ENCODE peak calls at places on chromosomes 13 and 19, in four cellular contexts. X is colonic mucosa, K is cardiac muscle cell, D is aorta. N is an unnamed sample.
A peak's percentile ranks its signal among the peaks of the same experiment; 100 is the strongest.

GRCh38 chr19:21238670-21239069 is 90.5 kb downstream of the ZNF708 start:
- DNase-seq in X (no peak), K (no peak), D (no peak), N (no peak)

GRCh38 chr13:22561581-22561980 is 619.2 kb upstream of the SGCG start:
- DNase-seq in K (no peak), D (no peak), X (no peak), N (peak; percentile 1)

GRCh38 chr19:27746691-27747380 is 1466.1 kb downstream of the UQCRFS1 start:
- DNase-seq in X (peak; percentile 17), D (no peak), K (peak; percentile 21), N (peak; percentile 20)

GRCh38 chr19:40608957-40609356 is 7.8 kb downstream of the LTBP4 start:
- DNase-seq in X (no peak), D (no peak), K (no peak), N (no peak)

GRCh38 chr13:75581874-75582640 is 32.5 kb downstream of the UCHL3 start:
- DNase-seq in D (no peak), K (no peak), X (no peak), N (no peak)

GRCh38 chr19:56076413-56076998 is 44.6 kb downstream of the ZNF787 start:
- DNase-seq in D (no peak), X (peak; percentile 68), K (peak; percentile 64), N (no peak)

GRCh38 chr19:38792250-38793111 is 3.5 kb downstream of the LGALS7B start:
- DNase-seq in K (no peak), X (peak; percentile 69), D (peak; percentile 81), N (no peak)

GRCh38 chr13:30818323-30818960 is 83.1 kb downstream of the ALOX5AP start:
- DNase-seq in K (peak; percentile 81), D (no peak), X (no peak), N (peak; percentile 90)

GRCh38 chr13:102870677-102871415 is 25.0 kb downstream of the ERCC5 start:
- DNase-seq in D (no peak), K (peak; percentile 82), X (peak; percentile 50), N (no peak)

GRCh38 chr13:111939285-111940278 is 127.4 kb upstream of the SOX1 start:
- DNase-seq in K (no peak), D (no peak), X (no peak), N (no peak)

DNA sequence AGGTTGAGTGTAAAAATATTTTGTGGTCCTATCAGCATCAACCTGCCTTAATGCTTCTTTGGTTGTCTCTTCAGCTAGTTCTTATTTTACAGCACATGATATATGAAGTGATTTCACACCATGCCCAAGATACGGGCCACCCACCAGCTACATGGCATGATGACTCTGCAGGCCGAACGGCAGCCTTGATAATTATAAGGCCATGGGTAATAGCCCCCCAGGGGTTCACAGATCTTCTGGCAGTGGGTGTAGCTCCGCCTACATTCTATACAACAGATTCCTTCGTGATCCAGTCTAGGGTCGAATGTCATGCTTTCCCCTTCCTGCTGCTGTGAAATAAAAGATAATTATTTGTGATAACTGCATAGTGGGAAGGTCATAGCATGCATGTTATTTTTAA is 36.1 kb downstream of the CNMD start:
- DNase-seq in D (no peak), K (no peak), X (no peak), N (no peak)
- H3K27ac ChIP-seq in D (no peak overlapping the region), K (no peak overlapping the region), X (no peak overlapping the region), N (no peak overlapping the region)

GRCh38 chr19:2096543-2097329 is at the start of gene IZUMO4:
- DNase-seq in K (peak; percentile 98), D (peak; percentile 100), X (peak; percentile 99), N (peak; percentile 93)
- H3K27ac ChIP-seq in K (peak within 1 kb of the TSS; percentile 83), D (peak within 1 kb of the TSS; percentile 55), X (peak within 1 kb of the TSS; percentile 94), N (peak within 1 kb of the TSS; percentile 81)

GRCh38 chr19:664913-665443 is 2.0 kb upstream of the RNF126 start:
- DNase-seq in X (peak; percentile 90), K (peak; percentile 91), D (peak; percentile 94), N (peak; percentile 41)
- H3K27ac ChIP-seq in X (no peak overlapping the region), K (no peak overlapping the region), D (no peak overlapping the region), N (no peak overlapping the region)

GRCh38 chr19:288911-289310 is 2.3 kb downstream of the PLPP2 start:
- DNase-seq in X (no peak), K (no peak), D (peak; percentile 56), N (no peak)

GRCh38 chr19:292281-292884 is 1.2 kb upstream of the PLPP2 start:
- DNase-seq in K (no peak), X (no peak), D (peak; percentile 51), N (no peak)

GRCh38 chr19:291561-292280 is 518 bp upstream of the PLPP2 start:
- DNase-seq in K (no peak), D (peak; percentile 72), X (peak; percentile 34), N (no peak)

GRCh38 chr19:289651-290538 is 1.3 kb downstream of the PLPP2 start:
- DNase-seq in D (peak; percentile 61), X (peak; percentile 74), K (no peak), N (peak; percentile 85)

DNA sequence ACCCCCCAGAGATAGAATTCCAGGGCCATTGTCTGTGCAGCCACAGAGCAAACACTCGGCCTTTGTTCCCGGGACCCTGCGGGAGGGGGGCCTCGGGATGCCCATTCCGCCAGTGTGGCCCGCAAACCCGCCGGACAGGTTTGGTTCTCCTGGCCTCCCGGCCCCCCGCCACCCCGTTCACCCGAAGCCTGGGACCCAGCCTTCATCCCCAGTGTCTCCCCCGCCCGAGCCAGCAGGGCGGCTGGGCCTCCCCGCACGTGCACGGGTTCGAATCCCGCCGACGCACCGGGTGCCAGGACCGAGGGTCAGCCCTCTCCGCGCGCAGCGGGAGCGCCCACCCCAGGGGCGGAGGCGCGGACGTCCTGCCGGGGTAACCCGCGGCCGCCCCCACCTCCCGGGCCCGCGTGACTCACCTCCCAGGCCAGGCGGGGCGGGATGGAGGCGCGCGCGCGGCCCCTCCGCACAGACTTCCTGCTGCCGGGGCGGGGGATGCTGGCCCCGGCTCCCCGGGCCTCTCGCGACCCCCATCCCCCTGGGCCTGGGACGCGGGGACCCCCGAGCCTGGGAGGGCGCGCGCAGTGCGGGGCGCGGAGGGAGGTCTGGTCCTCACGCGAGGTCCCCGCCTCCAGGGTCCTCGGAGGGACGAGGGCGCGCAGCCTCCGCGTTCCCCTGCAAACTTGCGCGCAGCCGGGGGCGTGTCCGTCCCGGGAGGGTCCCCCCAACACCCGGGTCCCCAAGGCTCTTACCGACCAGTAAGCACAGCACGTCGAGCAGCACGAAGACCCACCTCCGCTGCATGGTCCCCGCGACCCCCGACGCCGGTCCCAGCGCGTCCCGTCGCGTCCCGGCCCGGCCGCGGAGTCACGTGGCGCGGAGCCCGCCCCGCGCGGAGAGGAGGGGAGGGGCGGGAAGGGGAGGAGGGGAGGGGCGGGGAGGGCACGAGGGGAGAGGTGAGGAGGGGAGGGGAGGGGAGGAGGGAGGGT is at the start of gene PLPP2:
- DNase-seq in K (no peak), D (peak; percentile 72), X (peak; percentile 65), N (no peak)
- H3K27ac ChIP-seq in K (no peak within 1 kb of the TSS), D (no peak within 1 kb of the TSS), X (peak within 1 kb of the TSS; percentile 89), N (peak within 1 kb of the TSS; percentile 8)